ENCODE peak calls at places on chromosomes 2 and 18, in ten cellular contexts. One of them, this sample, is unnamed.
A peak's percentile ranks its signal among the peaks of the same experiment; 100 is the strongest.

GRCh38 chr18:62763101-62763521 is 47.8 kb downstream of the PHLPP1 start:
- DNase-seq in cardiac muscle cell: no peak
- DNase-seq in HepG2: no peak
- DNase-seq in left ventricle myocardium inferior: no peak
- DNase-seq in K562: no peak
- DNase-seq in heart right ventricle: no peak
- DNase-seq in iPS DF 6.9: no peak
- DNase-seq in endodermal cell: no peak
- DNase-seq in fibroblast of lung: no peak
- DNase-seq in sigmoid colon: no peak
- DNase-seq in this sample: no peak

GRCh38 chr2:55530539-55531081 is 11.1 kb downstream of the CFAP36 start:
- DNase-seq in cardiac muscle cell: no peak
- DNase-seq in HepG2: no peak
- DNase-seq in left ventricle myocardium inferior: no peak
- DNase-seq in K562: no peak
- DNase-seq in heart right ventricle: no peak
- DNase-seq in iPS DF 6.9: no peak
- DNase-seq in endodermal cell: no peak
- DNase-seq in fibroblast of lung: no peak
- DNase-seq in sigmoid colon: no peak
- DNase-seq in this sample: no peak

GRCh38 chr2:201680743-201681142 is 17.7 kb downstream of the MPP4 start:
- DNase-seq in cardiac muscle cell: peak; percentile 12
- DNase-seq in HepG2: peak; percentile 49
- DNase-seq in left ventricle myocardium inferior: no peak
- DNase-seq in K562: peak; percentile 57
- DNase-seq in heart right ventricle: no peak
- DNase-seq in iPS DF 6.9: peak; percentile 67
- DNase-seq in endodermal cell: peak; percentile 90
- DNase-seq in fibroblast of lung: peak; percentile 4
- DNase-seq in sigmoid colon: no peak
- DNase-seq in this sample: no peak

GRCh38 chr18:8139971-8140406 is 469.2 kb upstream of the RAB12 start:
- DNase-seq in cardiac muscle cell: peak; percentile 9
- DNase-seq in HepG2: no peak
- DNase-seq in left ventricle myocardium inferior: peak; percentile 37
- DNase-seq in K562: no peak
- DNase-seq in heart right ventricle: no peak
- DNase-seq in iPS DF 6.9: no peak
- DNase-seq in endodermal cell: no peak
- DNase-seq in fibroblast of lung: peak; percentile 39
- DNase-seq in sigmoid colon: peak; percentile 68
- DNase-seq in this sample: no peak

GRCh38 chr2:161373939-161374338 is 42.2 kb upstream of the TBR1 start:
- DNase-seq in cardiac muscle cell: peak; percentile 17
- DNase-seq in HepG2: no peak
- DNase-seq in left ventricle myocardium inferior: no peak
- DNase-seq in K562: no peak
- DNase-seq in heart right ventricle: no peak
- DNase-seq in iPS DF 6.9: no peak
- DNase-seq in endodermal cell: no peak
- DNase-seq in fibroblast of lung: peak; percentile 17
- DNase-seq in sigmoid colon: no peak
- DNase-seq in this sample: no peak

GRCh38 chr2:215397632-215398341 is 38.1 kb downstream of the FN1 start:
- DNase-seq in cardiac muscle cell: peak; percentile 64
- DNase-seq in HepG2: peak; percentile 57
- DNase-seq in left ventricle myocardium inferior: no peak
- DNase-seq in K562: no peak
- DNase-seq in heart right ventricle: no peak
- DNase-seq in iPS DF 6.9: no peak
- DNase-seq in endodermal cell: no peak
- DNase-seq in fibroblast of lung: peak; percentile 51
- DNase-seq in sigmoid colon: no peak
- DNase-seq in this sample: no peak

GRCh38 chr2:14524041-14524802 is 108.3 kb upstream of the LRATD1 start:
- DNase-seq in cardiac muscle cell: no peak
- DNase-seq in HepG2: no peak
- DNase-seq in left ventricle myocardium inferior: no peak
- DNase-seq in K562: no peak
- DNase-seq in heart right ventricle: no peak
- DNase-seq in iPS DF 6.9: no peak
- DNase-seq in endodermal cell: no peak
- DNase-seq in fibroblast of lung: peak; percentile 67
- DNase-seq in sigmoid colon: no peak
- DNase-seq in this sample: no peak

GRCh38 chr2:66169076-66169475 is 265.8 kb upstream of the MEIS1 start:
- DNase-seq in cardiac muscle cell: no peak
- DNase-seq in HepG2: no peak
- DNase-seq in left ventricle myocardium inferior: no peak
- DNase-seq in K562: no peak
- DNase-seq in heart right ventricle: no peak
- DNase-seq in iPS DF 6.9: no peak
- DNase-seq in endodermal cell: no peak
- DNase-seq in fibroblast of lung: no peak
- DNase-seq in sigmoid colon: no peak
- DNase-seq in this sample: no peak

DNA sequence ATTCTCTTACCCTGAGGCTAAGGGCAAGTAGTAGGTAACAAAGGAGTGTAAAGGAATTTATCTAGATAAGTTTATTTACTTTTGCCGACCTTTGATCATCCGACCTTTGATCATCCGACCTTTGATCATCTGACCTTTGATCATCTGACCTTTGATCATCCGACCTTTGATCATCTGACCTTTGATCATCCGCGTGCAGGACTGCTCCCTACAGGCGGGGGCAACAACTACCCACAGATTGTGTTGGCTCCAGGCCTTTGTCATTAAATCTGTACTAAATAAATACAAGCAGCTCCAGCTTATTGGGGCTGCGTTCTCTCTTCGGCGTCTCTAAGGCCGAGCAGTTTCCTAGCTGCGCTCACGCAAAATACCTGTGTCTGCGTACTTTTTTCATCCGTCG is 56.6 kb downstream of the ZNF638 start:
- DNase-seq in cardiac muscle cell: no peak
- DNase-seq in HepG2: no peak
- DNase-seq in left ventricle myocardium inferior: no peak
- DNase-seq in K562: no peak
- DNase-seq in heart right ventricle: no peak
- DNase-seq in iPS DF 6.9: no peak
- DNase-seq in endodermal cell: no peak
- DNase-seq in fibroblast of lung: no peak
- DNase-seq in sigmoid colon: no peak
- DNase-seq in this sample: no peak
- H3K36me3 ChIP-seq in cardiac muscle cell: peaks cover 45% of the 10 kb centered on the region
- H3K36me3 ChIP-seq in HepG2: peaks cover 66% of the 10 kb centered on the region
- H3K36me3 ChIP-seq in left ventricle myocardium inferior: peaks cover 61% of the 10 kb centered on the region
- H3K36me3 ChIP-seq in K562: peaks cover 72% of the 10 kb centered on the region
- H3K36me3 ChIP-seq in heart right ventricle: peaks cover 89% of the 10 kb centered on the region
- H3K36me3 ChIP-seq in iPS DF 6.9: peaks cover 12% of the 10 kb centered on the region
- H3K36me3 ChIP-seq in endodermal cell: peaks cover 91% of the 10 kb centered on the region
- H3K36me3 ChIP-seq in fibroblast of lung: peaks cover 5% of the 10 kb centered on the region
- H3K36me3 ChIP-seq in sigmoid colon: peaks cover under 1% of the 10 kb centered on the region
- H3K36me3 ChIP-seq in this sample: peaks cover 81% of the 10 kb centered on the region

DNA sequence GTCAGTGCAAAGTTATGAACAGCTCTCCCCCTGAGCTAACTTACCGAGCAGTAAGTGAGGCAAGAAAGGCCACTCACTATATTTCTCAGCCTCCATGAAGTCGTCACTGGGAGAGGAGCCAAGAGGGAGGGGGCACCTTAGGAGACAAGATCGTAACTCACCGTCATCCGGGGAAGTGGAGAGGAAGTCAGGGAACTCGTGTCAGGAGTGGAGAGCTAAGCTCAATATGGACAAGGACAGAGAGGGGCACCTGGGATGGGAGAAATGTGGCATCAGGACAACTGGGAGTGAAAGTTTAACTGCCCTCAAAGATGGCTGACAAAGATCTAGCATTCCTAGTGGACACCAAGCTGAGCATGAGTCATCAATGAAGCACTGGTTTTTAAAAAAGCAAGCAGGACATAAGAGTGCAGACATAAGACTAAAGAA is 37.1 kb downstream of the BCL11A start:
- DNase-seq in cardiac muscle cell: peak; percentile 90
- DNase-seq in HepG2: no peak
- DNase-seq in left ventricle myocardium inferior: no peak
- DNase-seq in K562: no peak
- DNase-seq in heart right ventricle: no peak
- DNase-seq in iPS DF 6.9: no peak
- DNase-seq in endodermal cell: peak; percentile 48
- DNase-seq in fibroblast of lung: peak; percentile 67
- DNase-seq in sigmoid colon: peak; percentile 66
- DNase-seq in this sample: no peak
- H3K4me1 ChIP-seq in cardiac muscle cell: peaks cover 18% of the 10 kb centered on the region
- H3K4me1 ChIP-seq in HepG2: no peaks in the 10 kb centered on the region
- H3K4me1 ChIP-seq in left ventricle myocardium inferior: peaks cover 65% of the 10 kb centered on the region
- H3K4me1 ChIP-seq in K562: no peaks in the 10 kb centered on the region
- H3K4me1 ChIP-seq in heart right ventricle: peaks cover 18% of the 10 kb centered on the region
- H3K4me1 ChIP-seq in iPS DF 6.9: peaks cover 25% of the 10 kb centered on the region
- H3K4me1 ChIP-seq in endodermal cell: peaks cover 17% of the 10 kb centered on the region
- H3K4me1 ChIP-seq in fibroblast of lung: peaks cover 2% of the 10 kb centered on the region
- H3K4me1 ChIP-seq in sigmoid colon: peaks cover 40% of the 10 kb centered on the region
- H3K4me1 ChIP-seq in this sample: peaks cover 6% of the 10 kb centered on the region

GRCh38 chr2:157430266-157430665 is 13.6 kb downstream of the CYTIP start:
- DNase-seq in cardiac muscle cell: no peak
- DNase-seq in HepG2: no peak
- DNase-seq in left ventricle myocardium inferior: no peak
- DNase-seq in K562: no peak
- DNase-seq in heart right ventricle: no peak
- DNase-seq in iPS DF 6.9: no peak
- DNase-seq in endodermal cell: no peak
- DNase-seq in fibroblast of lung: no peak
- DNase-seq in sigmoid colon: no peak
- DNase-seq in this sample: no peak

GRCh38 chr2:157428500-157429175 is 15.3 kb downstream of the CYTIP start:
- DNase-seq in cardiac muscle cell: no peak
- DNase-seq in HepG2: no peak
- DNase-seq in left ventricle myocardium inferior: no peak
- DNase-seq in K562: no peak
- DNase-seq in heart right ventricle: no peak
- DNase-seq in iPS DF 6.9: no peak
- DNase-seq in endodermal cell: no peak
- DNase-seq in fibroblast of lung: no peak
- DNase-seq in sigmoid colon: no peak
- DNase-seq in this sample: no peak

GRCh38 chr2:157432475-157433106 is 11.3 kb downstream of the CYTIP start:
- DNase-seq in cardiac muscle cell: no peak
- DNase-seq in HepG2: no peak
- DNase-seq in left ventricle myocardium inferior: no peak
- DNase-seq in K562: no peak
- DNase-seq in heart right ventricle: no peak
- DNase-seq in iPS DF 6.9: no peak
- DNase-seq in endodermal cell: no peak
- DNase-seq in fibroblast of lung: no peak
- DNase-seq in sigmoid colon: no peak
- DNase-seq in this sample: no peak

GRCh38 chr2:157427922-157428303 is 16.0 kb downstream of the CYTIP start:
- DNase-seq in cardiac muscle cell: no peak
- DNase-seq in HepG2: no peak
- DNase-seq in left ventricle myocardium inferior: no peak
- DNase-seq in K562: no peak
- DNase-seq in heart right ventricle: no peak
- DNase-seq in iPS DF 6.9: no peak
- DNase-seq in endodermal cell: no peak
- DNase-seq in fibroblast of lung: no peak
- DNase-seq in sigmoid colon: no peak
- DNase-seq in this sample: no peak

GRCh38 chr2:157433335-157433890 is 10.5 kb downstream of the CYTIP start:
- DNase-seq in cardiac muscle cell: peak; percentile 18
- DNase-seq in HepG2: no peak
- DNase-seq in left ventricle myocardium inferior: no peak
- DNase-seq in K562: no peak
- DNase-seq in heart right ventricle: no peak
- DNase-seq in iPS DF 6.9: no peak
- DNase-seq in endodermal cell: no peak
- DNase-seq in fibroblast of lung: peak; percentile 4
- DNase-seq in sigmoid colon: no peak
- DNase-seq in this sample: no peak
- H3K4me3 ChIP-seq in cardiac muscle cell: no peak overlapping the region
- H3K4me3 ChIP-seq in HepG2: no peak overlapping the region
- H3K4me3 ChIP-seq in left ventricle myocardium inferior: no peak overlapping the region
- H3K4me3 ChIP-seq in K562: no peak overlapping the region
- H3K4me3 ChIP-seq in heart right ventricle: no peak overlapping the region
- H3K4me3 ChIP-seq in iPS DF 6.9: no peak overlapping the region
- H3K4me3 ChIP-seq in endodermal cell: no peak overlapping the region
- H3K4me3 ChIP-seq in fibroblast of lung: no peak overlapping the region
- H3K4me3 ChIP-seq in sigmoid colon: no peak overlapping the region
- H3K4me3 ChIP-seq in this sample: no peak overlapping the region

GRCh38 chr2:61371027-61371426 is 99.9 kb downstream of the USP34 start:
- DNase-seq in cardiac muscle cell: no peak
- DNase-seq in HepG2: no peak
- DNase-seq in left ventricle myocardium inferior: no peak
- DNase-seq in K562: no peak
- DNase-seq in heart right ventricle: no peak
- DNase-seq in iPS DF 6.9: no peak
- DNase-seq in endodermal cell: no peak
- DNase-seq in fibroblast of lung: no peak
- DNase-seq in sigmoid colon: no peak
- DNase-seq in this sample: no peak

GRCh38 chr2:61368687-61369665 is 101.9 kb downstream of the USP34 start:
- DNase-seq in cardiac muscle cell: peak; percentile 29
- DNase-seq in HepG2: no peak
- DNase-seq in left ventricle myocardium inferior: no peak
- DNase-seq in K562: no peak
- DNase-seq in heart right ventricle: no peak
- DNase-seq in iPS DF 6.9: no peak
- DNase-seq in endodermal cell: no peak
- DNase-seq in fibroblast of lung: no peak
- DNase-seq in sigmoid colon: no peak
- DNase-seq in this sample: no peak

GRCh38 chr2:61362873-61363272 is 108.0 kb downstream of the USP34 start:
- DNase-seq in cardiac muscle cell: no peak
- DNase-seq in HepG2: no peak
- DNase-seq in left ventricle myocardium inferior: no peak
- DNase-seq in K562: no peak
- DNase-seq in heart right ventricle: no peak
- DNase-seq in iPS DF 6.9: no peak
- DNase-seq in endodermal cell: no peak
- DNase-seq in fibroblast of lung: no peak
- DNase-seq in sigmoid colon: no peak
- DNase-seq in this sample: no peak

GRCh38 chr2:61363580-61363979 is 107.3 kb downstream of the USP34 start:
- DNase-seq in cardiac muscle cell: no peak
- DNase-seq in HepG2: no peak
- DNase-seq in left ventricle myocardium inferior: no peak
- DNase-seq in K562: no peak
- DNase-seq in heart right ventricle: no peak
- DNase-seq in iPS DF 6.9: no peak
- DNase-seq in endodermal cell: no peak
- DNase-seq in fibroblast of lung: no peak
- DNase-seq in sigmoid colon: no peak
- DNase-seq in this sample: no peak

DNA sequence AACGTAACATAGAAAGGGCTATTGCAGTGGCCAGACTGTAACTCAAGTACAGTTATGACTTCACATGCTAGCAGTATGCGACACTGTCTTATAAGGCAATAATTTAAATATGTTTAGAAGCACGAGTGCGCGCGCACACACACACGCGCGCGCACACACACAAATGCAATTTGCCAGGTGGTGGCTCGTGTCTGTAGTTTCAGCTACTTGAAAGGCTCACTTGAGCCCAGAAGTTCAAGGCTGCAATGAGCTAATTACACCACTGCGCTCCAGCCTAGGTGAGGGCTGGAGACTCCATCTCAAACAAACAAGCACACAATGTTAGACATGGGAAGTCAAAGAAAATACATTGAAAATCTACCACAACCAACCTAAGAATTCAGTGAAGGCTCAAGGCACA is 103.7 kb downstream of the USP34 start:
- DNase-seq in cardiac muscle cell: no peak
- DNase-seq in HepG2: no peak
- DNase-seq in left ventricle myocardium inferior: no peak
- DNase-seq in K562: no peak
- DNase-seq in heart right ventricle: no peak
- DNase-seq in iPS DF 6.9: no peak
- DNase-seq in endodermal cell: no peak
- DNase-seq in fibroblast of lung: no peak
- DNase-seq in sigmoid colon: no peak
- DNase-seq in this sample: no peak
- H3K36me3 ChIP-seq in cardiac muscle cell: peaks cover 11% of the 10 kb centered on the region
- H3K36me3 ChIP-seq in HepG2: peaks cover 67% of the 10 kb centered on the region
- H3K36me3 ChIP-seq in left ventricle myocardium inferior: peaks cover 50% of the 10 kb centered on the region
- H3K36me3 ChIP-seq in K562: peaks cover 68% of the 10 kb centered on the region
- H3K36me3 ChIP-seq in heart right ventricle: peaks cover 93% of the 10 kb centered on the region
- H3K36me3 ChIP-seq in iPS DF 6.9: no peaks in the 10 kb centered on the region
- H3K36me3 ChIP-seq in endodermal cell: peaks cover 79% of the 10 kb centered on the region
- H3K36me3 ChIP-seq in fibroblast of lung: peaks cover 2% of the 10 kb centered on the region
- H3K36me3 ChIP-seq in sigmoid colon: no peaks in the 10 kb centered on the region
- H3K36me3 ChIP-seq in this sample: peaks cover 49% of the 10 kb centered on the region